ENCODE peak calls at places on chromosomes 11 and 22, in nine cellular contexts. One of them, this sample, is unnamed.
A peak's percentile ranks its signal among the peaks of the same experiment; 100 is the strongest.

GRCh38 chr11:3022300-3022967 is 30.3 kb upstream of the NAP1L4 start:
- DNase-seq in T-cell: no peak
- DNase-seq in stimulated activated CD8-positive, alpha-beta memory T cell treated with anti-CD3 and anti-CD28 coated beads, Interleukin-2, amount 100 ng/mL, for 1 hour: no peak
- DNase-seq in activated CD4-positive, alpha-beta memory T cell treated with anti-CD3 and anti-CD28 coated beads, Interleukin-2, amount 10 ng/mL, durations not matched to agents 7 days and 5 days: no peak
- DNase-seq in iris pigment epithelial cell: peak; percentile 86
- DNase-seq in brain microvascular endothelial cell: peak; percentile 66
- DNase-seq in occipital lobe: no peak
- DNase-seq in activated CD4-positive, CD25-positive, alpha-beta regulatory T cell: no peak
- DNase-seq in activated T-cell treated with anti-CD3 and anti-CD28 coated beads, Interleukin-2, amount 50 U/mL, for 1 hour: no peak
- DNase-seq in this sample: peak; percentile 42

GRCh38 chr11:86138958-86139357 is 70.1 kb upstream of the PICALM start:
- DNase-seq in brain microvascular endothelial cell: no peak
- DNase-seq in activated CD4-positive, CD25-positive, alpha-beta regulatory T cell: no peak
- DNase-seq in T-cell: no peak
- DNase-seq in occipital lobe: no peak
- DNase-seq in activated T-cell treated with anti-CD3 and anti-CD28 coated beads, Interleukin-2, amount 50 U/mL, for 1 hour: no peak
- DNase-seq in stimulated activated CD8-positive, alpha-beta memory T cell treated with anti-CD3 and anti-CD28 coated beads, Interleukin-2, amount 100 ng/mL, for 1 hour: no peak
- DNase-seq in iris pigment epithelial cell: peak; percentile 65
- DNase-seq in activated CD4-positive, alpha-beta memory T cell treated with anti-CD3 and anti-CD28 coated beads, Interleukin-2, amount 10 ng/mL, durations not matched to agents 7 days and 5 days: peak; percentile 60
- DNase-seq in this sample: no peak

GRCh38 chr11:121740902-121741301 is 288.1 kb upstream of the SORL1-AS1 start:
- DNase-seq in brain microvascular endothelial cell: no peak
- DNase-seq in activated CD4-positive, alpha-beta memory T cell treated with anti-CD3 and anti-CD28 coated beads, Interleukin-2, amount 10 ng/mL, durations not matched to agents 7 days and 5 days: no peak
- DNase-seq in occipital lobe: no peak
- DNase-seq in T-cell: no peak
- DNase-seq in stimulated activated CD8-positive, alpha-beta memory T cell treated with anti-CD3 and anti-CD28 coated beads, Interleukin-2, amount 100 ng/mL, for 1 hour: no peak
- DNase-seq in activated CD4-positive, CD25-positive, alpha-beta regulatory T cell: no peak
- DNase-seq in iris pigment epithelial cell: no peak
- DNase-seq in activated T-cell treated with anti-CD3 and anti-CD28 coated beads, Interleukin-2, amount 50 U/mL, for 1 hour: no peak
- DNase-seq in this sample: no peak

GRCh38 chr22:33451851-33452469 is 393.8 kb upstream of the SYN3 start:
- DNase-seq in activated T-cell treated with anti-CD3 and anti-CD28 coated beads, Interleukin-2, amount 50 U/mL, for 1 hour: no peak
- DNase-seq in activated CD4-positive, alpha-beta memory T cell treated with anti-CD3 and anti-CD28 coated beads, Interleukin-2, amount 10 ng/mL, durations not matched to agents 7 days and 5 days: no peak
- DNase-seq in stimulated activated CD8-positive, alpha-beta memory T cell treated with anti-CD3 and anti-CD28 coated beads, Interleukin-2, amount 100 ng/mL, for 1 hour: no peak
- DNase-seq in occipital lobe: no peak
- DNase-seq in brain microvascular endothelial cell: peak; percentile 20
- DNase-seq in activated CD4-positive, CD25-positive, alpha-beta regulatory T cell: no peak
- DNase-seq in T-cell: no peak
- DNase-seq in iris pigment epithelial cell: no peak
- DNase-seq in this sample: no peak

GRCh38 chr11:57459112-57460016 is 964 bp upstream of the RTN4RL2 start:
- DNase-seq in iris pigment epithelial cell: no peak
- DNase-seq in stimulated activated CD8-positive, alpha-beta memory T cell treated with anti-CD3 and anti-CD28 coated beads, Interleukin-2, amount 100 ng/mL, for 1 hour: no peak
- DNase-seq in activated CD4-positive, CD25-positive, alpha-beta regulatory T cell: no peak
- DNase-seq in T-cell: no peak
- DNase-seq in occipital lobe: no peak
- DNase-seq in activated CD4-positive, alpha-beta memory T cell treated with anti-CD3 and anti-CD28 coated beads, Interleukin-2, amount 10 ng/mL, durations not matched to agents 7 days and 5 days: no peak
- DNase-seq in activated T-cell treated with anti-CD3 and anti-CD28 coated beads, Interleukin-2, amount 50 U/mL, for 1 hour: peak; percentile 53
- DNase-seq in brain microvascular endothelial cell: no peak
- DNase-seq in this sample: no peak

GRCh38 chr11:471468-472145 is 21.5 kb downstream of the PTDSS2 start:
- DNase-seq in iris pigment epithelial cell: no peak
- DNase-seq in activated T-cell treated with anti-CD3 and anti-CD28 coated beads, Interleukin-2, amount 50 U/mL, for 1 hour: no peak
- DNase-seq in activated CD4-positive, CD25-positive, alpha-beta regulatory T cell: no peak
- DNase-seq in activated CD4-positive, alpha-beta memory T cell treated with anti-CD3 and anti-CD28 coated beads, Interleukin-2, amount 10 ng/mL, durations not matched to agents 7 days and 5 days: no peak
- DNase-seq in T-cell: no peak
- DNase-seq in brain microvascular endothelial cell: no peak
- DNase-seq in occipital lobe: no peak
- DNase-seq in stimulated activated CD8-positive, alpha-beta memory T cell treated with anti-CD3 and anti-CD28 coated beads, Interleukin-2, amount 100 ng/mL, for 1 hour: no peak
- DNase-seq in this sample: no peak

GRCh38 chr22:36049678-36049997 is 21.0 kb upstream of the RBFOX2 start:
- DNase-seq in iris pigment epithelial cell: no peak
- DNase-seq in activated CD4-positive, CD25-positive, alpha-beta regulatory T cell: no peak
- DNase-seq in activated CD4-positive, alpha-beta memory T cell treated with anti-CD3 and anti-CD28 coated beads, Interleukin-2, amount 10 ng/mL, durations not matched to agents 7 days and 5 days: no peak
- DNase-seq in stimulated activated CD8-positive, alpha-beta memory T cell treated with anti-CD3 and anti-CD28 coated beads, Interleukin-2, amount 100 ng/mL, for 1 hour: no peak
- DNase-seq in T-cell: no peak
- DNase-seq in activated T-cell treated with anti-CD3 and anti-CD28 coated beads, Interleukin-2, amount 50 U/mL, for 1 hour: no peak
- DNase-seq in occipital lobe: no peak
- DNase-seq in brain microvascular endothelial cell: no peak
- DNase-seq in this sample: no peak

GRCh38 chr22:29716814-29717213 is 3.0 kb upstream of the CABP7 start:
- DNase-seq in stimulated activated CD8-positive, alpha-beta memory T cell treated with anti-CD3 and anti-CD28 coated beads, Interleukin-2, amount 100 ng/mL, for 1 hour: no peak
- DNase-seq in iris pigment epithelial cell: peak; percentile 75
- DNase-seq in activated CD4-positive, alpha-beta memory T cell treated with anti-CD3 and anti-CD28 coated beads, Interleukin-2, amount 10 ng/mL, durations not matched to agents 7 days and 5 days: peak; percentile 50
- DNase-seq in activated CD4-positive, CD25-positive, alpha-beta regulatory T cell: no peak
- DNase-seq in T-cell: no peak
- DNase-seq in brain microvascular endothelial cell: peak; percentile 66
- DNase-seq in occipital lobe: peak; percentile 57
- DNase-seq in activated T-cell treated with anti-CD3 and anti-CD28 coated beads, Interleukin-2, amount 50 U/mL, for 1 hour: no peak
- DNase-seq in this sample: peak; percentile 50

GRCh38 chr11:116239247-116239646 is 533.5 kb downstream of the BUD13 start:
- DNase-seq in brain microvascular endothelial cell: no peak
- DNase-seq in T-cell: no peak
- DNase-seq in stimulated activated CD8-positive, alpha-beta memory T cell treated with anti-CD3 and anti-CD28 coated beads, Interleukin-2, amount 100 ng/mL, for 1 hour: no peak
- DNase-seq in activated T-cell treated with anti-CD3 and anti-CD28 coated beads, Interleukin-2, amount 50 U/mL, for 1 hour: no peak
- DNase-seq in activated CD4-positive, CD25-positive, alpha-beta regulatory T cell: no peak
- DNase-seq in occipital lobe: no peak
- DNase-seq in iris pigment epithelial cell: no peak
- DNase-seq in activated CD4-positive, alpha-beta memory T cell treated with anti-CD3 and anti-CD28 coated beads, Interleukin-2, amount 10 ng/mL, durations not matched to agents 7 days and 5 days: no peak
- DNase-seq in this sample: no peak

GRCh38 chr22:23220485-23221350 is 40.4 kb downstream of the BCR start:
- DNase-seq in iris pigment epithelial cell: peak; percentile 77
- DNase-seq in occipital lobe: no peak
- DNase-seq in activated CD4-positive, alpha-beta memory T cell treated with anti-CD3 and anti-CD28 coated beads, Interleukin-2, amount 10 ng/mL, durations not matched to agents 7 days and 5 days: peak; percentile 36
- DNase-seq in stimulated activated CD8-positive, alpha-beta memory T cell treated with anti-CD3 and anti-CD28 coated beads, Interleukin-2, amount 100 ng/mL, for 1 hour: no peak
- DNase-seq in brain microvascular endothelial cell: no peak
- DNase-seq in activated T-cell treated with anti-CD3 and anti-CD28 coated beads, Interleukin-2, amount 50 U/mL, for 1 hour: no peak
- DNase-seq in activated CD4-positive, CD25-positive, alpha-beta regulatory T cell: no peak
- DNase-seq in T-cell: no peak
- DNase-seq in this sample: no peak

GRCh38 chr22:37896181-37896592 is 9.9 kb upstream of the MICALL1 start:
- DNase-seq in T-cell: peak; percentile 35
- DNase-seq in iris pigment epithelial cell: peak; percentile 74
- DNase-seq in activated CD4-positive, CD25-positive, alpha-beta regulatory T cell: no peak
- DNase-seq in activated T-cell treated with anti-CD3 and anti-CD28 coated beads, Interleukin-2, amount 50 U/mL, for 1 hour: peak; percentile 33
- DNase-seq in brain microvascular endothelial cell: no peak
- DNase-seq in occipital lobe: no peak
- DNase-seq in stimulated activated CD8-positive, alpha-beta memory T cell treated with anti-CD3 and anti-CD28 coated beads, Interleukin-2, amount 100 ng/mL, for 1 hour: no peak
- DNase-seq in activated CD4-positive, alpha-beta memory T cell treated with anti-CD3 and anti-CD28 coated beads, Interleukin-2, amount 10 ng/mL, durations not matched to agents 7 days and 5 days: peak; percentile 73
- DNase-seq in this sample: no peak

GRCh38 chr11:132551011-132551410 is 981.3 kb downstream of the OPCML start:
- DNase-seq in activated CD4-positive, CD25-positive, alpha-beta regulatory T cell: no peak
- DNase-seq in brain microvascular endothelial cell: no peak
- DNase-seq in activated T-cell treated with anti-CD3 and anti-CD28 coated beads, Interleukin-2, amount 50 U/mL, for 1 hour: no peak
- DNase-seq in occipital lobe: no peak
- DNase-seq in iris pigment epithelial cell: no peak
- DNase-seq in stimulated activated CD8-positive, alpha-beta memory T cell treated with anti-CD3 and anti-CD28 coated beads, Interleukin-2, amount 100 ng/mL, for 1 hour: no peak
- DNase-seq in activated CD4-positive, alpha-beta memory T cell treated with anti-CD3 and anti-CD28 coated beads, Interleukin-2, amount 10 ng/mL, durations not matched to agents 7 days and 5 days: no peak
- DNase-seq in T-cell: no peak
- DNase-seq in this sample: no peak

GRCh38 chr11:18731949-18732821 is 6.2 kb upstream of the IGSF22 start:
- DNase-seq in stimulated activated CD8-positive, alpha-beta memory T cell treated with anti-CD3 and anti-CD28 coated beads, Interleukin-2, amount 100 ng/mL, for 1 hour: peak; percentile 43
- DNase-seq in activated CD4-positive, CD25-positive, alpha-beta regulatory T cell: peak; percentile 32
- DNase-seq in activated T-cell treated with anti-CD3 and anti-CD28 coated beads, Interleukin-2, amount 50 U/mL, for 1 hour: peak; percentile 82
- DNase-seq in brain microvascular endothelial cell: peak; percentile 50
- DNase-seq in iris pigment epithelial cell: peak; percentile 34
- DNase-seq in T-cell: peak; percentile 70
- DNase-seq in occipital lobe: peak; percentile 33
- DNase-seq in activated CD4-positive, alpha-beta memory T cell treated with anti-CD3 and anti-CD28 coated beads, Interleukin-2, amount 10 ng/mL, durations not matched to agents 7 days and 5 days: peak; percentile 70
- DNase-seq in this sample: peak; percentile 29

GRCh38 chr11:10324474-10324873 is 19.6 kb downstream of the ADM start:
- DNase-seq in T-cell: no peak
- DNase-seq in occipital lobe: no peak
- DNase-seq in activated CD4-positive, CD25-positive, alpha-beta regulatory T cell: no peak
- DNase-seq in activated CD4-positive, alpha-beta memory T cell treated with anti-CD3 and anti-CD28 coated beads, Interleukin-2, amount 10 ng/mL, durations not matched to agents 7 days and 5 days: no peak
- DNase-seq in brain microvascular endothelial cell: no peak
- DNase-seq in stimulated activated CD8-positive, alpha-beta memory T cell treated with anti-CD3 and anti-CD28 coated beads, Interleukin-2, amount 100 ng/mL, for 1 hour: no peak
- DNase-seq in iris pigment epithelial cell: peak; percentile 81
- DNase-seq in activated T-cell treated with anti-CD3 and anti-CD28 coated beads, Interleukin-2, amount 50 U/mL, for 1 hour: no peak
- DNase-seq in this sample: no peak

GRCh38 chr22:20552913-20553401 is 45.5 kb downstream of the MED15 start:
- DNase-seq in activated CD4-positive, CD25-positive, alpha-beta regulatory T cell: no peak
- DNase-seq in iris pigment epithelial cell: peak; percentile 79
- DNase-seq in T-cell: no peak
- DNase-seq in activated T-cell treated with anti-CD3 and anti-CD28 coated beads, Interleukin-2, amount 50 U/mL, for 1 hour: no peak
- DNase-seq in occipital lobe: no peak
- DNase-seq in stimulated activated CD8-positive, alpha-beta memory T cell treated with anti-CD3 and anti-CD28 coated beads, Interleukin-2, amount 100 ng/mL, for 1 hour: no peak
- DNase-seq in brain microvascular endothelial cell: peak; percentile 77
- DNase-seq in activated CD4-positive, alpha-beta memory T cell treated with anti-CD3 and anti-CD28 coated beads, Interleukin-2, amount 10 ng/mL, durations not matched to agents 7 days and 5 days: no peak
- DNase-seq in this sample: no peak

GRCh38 chr11:132959663-132960062 is 572.6 kb downstream of the OPCML start:
- DNase-seq in activated CD4-positive, alpha-beta memory T cell treated with anti-CD3 and anti-CD28 coated beads, Interleukin-2, amount 10 ng/mL, durations not matched to agents 7 days and 5 days: no peak
- DNase-seq in brain microvascular endothelial cell: no peak
- DNase-seq in activated CD4-positive, CD25-positive, alpha-beta regulatory T cell: no peak
- DNase-seq in T-cell: no peak
- DNase-seq in stimulated activated CD8-positive, alpha-beta memory T cell treated with anti-CD3 and anti-CD28 coated beads, Interleukin-2, amount 100 ng/mL, for 1 hour: no peak
- DNase-seq in iris pigment epithelial cell: no peak
- DNase-seq in activated T-cell treated with anti-CD3 and anti-CD28 coated beads, Interleukin-2, amount 50 U/mL, for 1 hour: no peak
- DNase-seq in occipital lobe: no peak
- DNase-seq in this sample: no peak

GRCh38 chr11:33682446-33682845 is 18.2 kb downstream of the C11orf91 start:
- DNase-seq in occipital lobe: no peak
- DNase-seq in iris pigment epithelial cell: peak; percentile 46
- DNase-seq in stimulated activated CD8-positive, alpha-beta memory T cell treated with anti-CD3 and anti-CD28 coated beads, Interleukin-2, amount 100 ng/mL, for 1 hour: no peak
- DNase-seq in activated T-cell treated with anti-CD3 and anti-CD28 coated beads, Interleukin-2, amount 50 U/mL, for 1 hour: no peak
- DNase-seq in brain microvascular endothelial cell: no peak
- DNase-seq in activated CD4-positive, alpha-beta memory T cell treated with anti-CD3 and anti-CD28 coated beads, Interleukin-2, amount 10 ng/mL, durations not matched to agents 7 days and 5 days: no peak
- DNase-seq in T-cell: no peak
- DNase-seq in activated CD4-positive, CD25-positive, alpha-beta regulatory T cell: no peak
- DNase-seq in this sample: peak; percentile 33

GRCh38 chr11:61480936-61481335 is 27.6 kb upstream of the LRRC10B start:
- DNase-seq in T-cell: no peak
- DNase-seq in brain microvascular endothelial cell: peak; percentile 16
- DNase-seq in occipital lobe: no peak
- DNase-seq in activated T-cell treated with anti-CD3 and anti-CD28 coated beads, Interleukin-2, amount 50 U/mL, for 1 hour: no peak
- DNase-seq in iris pigment epithelial cell: peak; percentile 19
- DNase-seq in activated CD4-positive, CD25-positive, alpha-beta regulatory T cell: no peak
- DNase-seq in activated CD4-positive, alpha-beta memory T cell treated with anti-CD3 and anti-CD28 coated beads, Interleukin-2, amount 10 ng/mL, durations not matched to agents 7 days and 5 days: no peak
- DNase-seq in stimulated activated CD8-positive, alpha-beta memory T cell treated with anti-CD3 and anti-CD28 coated beads, Interleukin-2, amount 100 ng/mL, for 1 hour: no peak
- DNase-seq in this sample: peak; percentile 30

GRCh38 chr11:29319231-29319630 is 697.6 kb downstream of the KCNA4 start:
- DNase-seq in occipital lobe: no peak
- DNase-seq in stimulated activated CD8-positive, alpha-beta memory T cell treated with anti-CD3 and anti-CD28 coated beads, Interleukin-2, amount 100 ng/mL, for 1 hour: no peak
- DNase-seq in activated T-cell treated with anti-CD3 and anti-CD28 coated beads, Interleukin-2, amount 50 U/mL, for 1 hour: no peak
- DNase-seq in brain microvascular endothelial cell: no peak
- DNase-seq in T-cell: no peak
- DNase-seq in iris pigment epithelial cell: peak; percentile 49
- DNase-seq in activated CD4-positive, CD25-positive, alpha-beta regulatory T cell: no peak
- DNase-seq in activated CD4-positive, alpha-beta memory T cell treated with anti-CD3 and anti-CD28 coated beads, Interleukin-2, amount 10 ng/mL, durations not matched to agents 7 days and 5 days: no peak
- DNase-seq in this sample: peak; percentile 15

GRCh38 chr11:17793642-17794170 is 59.1 kb downstream of the KCNC1 start:
- DNase-seq in activated CD4-positive, CD25-positive, alpha-beta regulatory T cell: no peak
- DNase-seq in T-cell: no peak
- DNase-seq in occipital lobe: no peak
- DNase-seq in iris pigment epithelial cell: no peak
- DNase-seq in stimulated activated CD8-positive, alpha-beta memory T cell treated with anti-CD3 and anti-CD28 coated beads, Interleukin-2, amount 100 ng/mL, for 1 hour: no peak
- DNase-seq in activated T-cell treated with anti-CD3 and anti-CD28 coated beads, Interleukin-2, amount 50 U/mL, for 1 hour: no peak
- DNase-seq in brain microvascular endothelial cell: no peak
- DNase-seq in activated CD4-positive, alpha-beta memory T cell treated with anti-CD3 and anti-CD28 coated beads, Interleukin-2, amount 10 ng/mL, durations not matched to agents 7 days and 5 days: no peak
- DNase-seq in this sample: no peak

GRCh38 chr22:42991010-42991651 is 23.8 kb downstream of the PACSIN2 start:
- DNase-seq in activated CD4-positive, alpha-beta memory T cell treated with anti-CD3 and anti-CD28 coated beads, Interleukin-2, amount 10 ng/mL, durations not matched to agents 7 days and 5 days: no peak
- DNase-seq in occipital lobe: no peak
- DNase-seq in stimulated activated CD8-positive, alpha-beta memory T cell treated with anti-CD3 and anti-CD28 coated beads, Interleukin-2, amount 100 ng/mL, for 1 hour: no peak
- DNase-seq in activated CD4-positive, CD25-positive, alpha-beta regulatory T cell: no peak
- DNase-seq in iris pigment epithelial cell: peak; percentile 87
- DNase-seq in brain microvascular endothelial cell: peak; percentile 81
- DNase-seq in activated T-cell treated with anti-CD3 and anti-CD28 coated beads, Interleukin-2, amount 50 U/mL, for 1 hour: no peak
- DNase-seq in T-cell: no peak
- DNase-seq in this sample: peak; percentile 77